ENCODE peak calls at places on chromosome 11, in eight cellular contexts. R is germinal center, N is IMR-90, L is HTR-8/SVneo, U is OCI-LY7, H is left kidney, E is memory B cell, J is RKO. O is an unnamed sample.

GRCh38 chr11:31812392-31813241 is 1.5 kb upstream of the PAX6 start:
- DNase-seq in N (no peak), H (peak), J (no peak), E (no peak), U (no peak), L (no peak), R (no peak), O (no peak)

GRCh38 chr11:45659031-45659817 is 6.2 kb downstream of the CHST1 start:
- DNase-seq in H (no peak), R (no peak), J (no peak), E (no peak), L (no peak), U (no peak), N (no peak), O (no peak)

GRCh38 chr11:101860694-101861371 is 54.0 kb upstream of the CEP126 start:
- DNase-seq in E (peak), L (peak), N (peak), J (peak), H (peak), U (peak), R (peak), O (peak)

GRCh38 chr11:65640483-65641207 is 2.7 kb downstream of the SIPA1 start:
- DNase-seq in R (peak), H (peak), L (no peak), J (no peak), E (peak), U (peak), N (no peak), O (peak)

GRCh38 chr11:66489636-66490035 is 9.4 kb downstream of the DPP3 start:
- DNase-seq in U (no peak), R (no peak), N (no peak), H (no peak), E (no peak), J (no peak), L (no peak), O (no peak)

GRCh38 chr11:129905402-129905801 is 10.0 kb upstream of the NFRKB start:
- DNase-seq in H (no peak), J (no peak), U (no peak), L (no peak), R (no peak), E (no peak), N (no peak), O (no peak)

GRCh38 chr11:119361056-119361787 is 14.7 kb upstream of the MFRP start:
- DNase-seq in N (peak), U (peak), J (peak), H (peak), E (no peak), R (no peak), L (peak), O (peak)

GRCh38 chr11:44947114-44947513 is 3.6 kb downstream of the TP53I11 start:
- DNase-seq in U (no peak), R (no peak), J (no peak), L (no peak), E (no peak), H (no peak), N (no peak), O (no peak)

GRCh38 chr11:120331301-120331966 is 4.8 kb upstream of the ARHGEF12 start:
- DNase-seq in U (no peak), H (no peak), E (no peak), J (peak), R (no peak), L (peak), N (peak), O (no peak)

GRCh38 chr11:86955674-86956522 is 703 bp upstream of the FZD4 start:
- DNase-seq in U (peak), J (peak), N (peak), L (peak), E (no peak), R (peak), H (peak), O (peak)

GRCh38 chr11:125300791-125301218 is 136.3 kb downstream of the PKNOX2 start:
- DNase-seq in N (peak), J (peak), H (peak), U (no peak), E (no peak), L (peak), R (no peak), O (no peak)

GRCh38 chr11:61671527-61671926 is 8.7 kb upstream of the DAGLA start:
- DNase-seq in U (no peak), L (no peak), N (no peak), R (no peak), H (no peak), J (peak), E (no peak), O (peak)

GRCh38 chr11:125123947-125124633 is 12.7 kb upstream of the TMEM218 start:
- DNase-seq in J (peak), R (peak), N (peak), U (peak), H (peak), L (peak), E (peak), O (peak)

GRCh38 chr11:130040281-130040940 is 29.3 kb upstream of the APLP2 start:
- DNase-seq in N (no peak), E (no peak), R (no peak), U (no peak), L (no peak), J (no peak), H (no peak), O (no peak)

GRCh38 chr11:103170865-103171264 is 61.6 kb downstream of the DYNC2H1 start:
- DNase-seq in N (peak), E (no peak), H (no peak), U (no peak), R (no peak), J (no peak), L (no peak), O (no peak)